ENCODE peak calls at places on chromosomes 4 and X, in ten cellular contexts. One of them, this sample, is unnamed.

GRCh38 chrX:154739952-154740351 is 10.9 kb downstream of the GAB3 start:
- DNase-seq in colonic mucosa: no peak
- DNase-seq in Karpas-422: no peak
- DNase-seq in HepG2: no peak
- DNase-seq in foreskin keratinocyte: no peak
- DNase-seq in astrocyte: no peak
- DNase-seq in HCT116: no peak
- DNase-seq in CD8-positive, alpha-beta T cell: no peak
- DNase-seq in CD8-positive, alpha-beta memory T cell: no peak
- DNase-seq in cardiac muscle cell: no peak
- DNase-seq in this sample: no peak

GRCh38 chr4:113385500-113385899 is 336.0 kb downstream of the ANK2 start:
- DNase-seq in colonic mucosa: no peak
- DNase-seq in Karpas-422: no peak
- DNase-seq in HepG2: no peak
- DNase-seq in foreskin keratinocyte: no peak
- DNase-seq in astrocyte: no peak
- DNase-seq in HCT116: no peak
- DNase-seq in CD8-positive, alpha-beta T cell: no peak
- DNase-seq in CD8-positive, alpha-beta memory T cell: no peak
- DNase-seq in cardiac muscle cell: no peak
- DNase-seq in this sample: no peak

GRCh38 chrX:11733614-11734013 is 24.4 kb upstream of the MSL3 start:
- DNase-seq in colonic mucosa: no peak
- DNase-seq in Karpas-422: no peak
- DNase-seq in HepG2: no peak
- DNase-seq in foreskin keratinocyte: no peak
- DNase-seq in astrocyte: no peak
- DNase-seq in HCT116: no peak
- DNase-seq in CD8-positive, alpha-beta T cell: no peak
- DNase-seq in CD8-positive, alpha-beta memory T cell: no peak
- DNase-seq in cardiac muscle cell: no peak
- DNase-seq in this sample: no peak

GRCh38 chrX:9788908-9789307 is 2.7 kb downstream of the SHROOM2 start:
- DNase-seq in colonic mucosa: no peak
- DNase-seq in Karpas-422: no peak
- DNase-seq in HepG2: peak
- DNase-seq in foreskin keratinocyte: no peak
- DNase-seq in astrocyte: no peak
- DNase-seq in HCT116: no peak
- DNase-seq in CD8-positive, alpha-beta T cell: no peak
- DNase-seq in CD8-positive, alpha-beta memory T cell: no peak
- DNase-seq in cardiac muscle cell: peak
- DNase-seq in this sample: no peak

GRCh38 chr4:88018471-88018870 is 11.0 kb downstream of the PKD2 start:
- DNase-seq in colonic mucosa: no peak
- DNase-seq in Karpas-422: no peak
- DNase-seq in HepG2: no peak
- DNase-seq in foreskin keratinocyte: no peak
- DNase-seq in astrocyte: peak
- DNase-seq in HCT116: no peak
- DNase-seq in CD8-positive, alpha-beta T cell: no peak
- DNase-seq in CD8-positive, alpha-beta memory T cell: no peak
- DNase-seq in cardiac muscle cell: peak
- DNase-seq in this sample: no peak

GRCh38 chr4:13821522-13821921 is 194.0 kb upstream of the BOD1L1 start:
- DNase-seq in colonic mucosa: no peak
- DNase-seq in Karpas-422: no peak
- DNase-seq in HepG2: no peak
- DNase-seq in foreskin keratinocyte: no peak
- DNase-seq in astrocyte: no peak
- DNase-seq in HCT116: no peak
- DNase-seq in CD8-positive, alpha-beta T cell: no peak
- DNase-seq in CD8-positive, alpha-beta memory T cell: no peak
- DNase-seq in cardiac muscle cell: peak
- DNase-seq in this sample: no peak

GRCh38 chr4:181541396-181541795 is 701.8 kb upstream of the TENM3 start:
- DNase-seq in colonic mucosa: no peak
- DNase-seq in Karpas-422: no peak
- DNase-seq in HepG2: no peak
- DNase-seq in foreskin keratinocyte: peak
- DNase-seq in astrocyte: peak
- DNase-seq in HCT116: no peak
- DNase-seq in CD8-positive, alpha-beta T cell: no peak
- DNase-seq in CD8-positive, alpha-beta memory T cell: no peak
- DNase-seq in cardiac muscle cell: peak
- DNase-seq in this sample: no peak

GRCh38 chrX:357693-358471 is 28.8 kb downstream of the PPP2R3B start:
- DNase-seq in colonic mucosa: no peak
- DNase-seq in Karpas-422: no peak
- DNase-seq in HepG2: no peak
- DNase-seq in foreskin keratinocyte: no peak
- DNase-seq in astrocyte: peak
- DNase-seq in HCT116: no peak
- DNase-seq in CD8-positive, alpha-beta T cell: peak
- DNase-seq in CD8-positive, alpha-beta memory T cell: peak
- DNase-seq in cardiac muscle cell: peak
- DNase-seq in this sample: no peak

GRCh38 chr4:122052714-122053113 is 99.4 kb upstream of the BLTP1 start:
- DNase-seq in colonic mucosa: no peak
- DNase-seq in Karpas-422: no peak
- DNase-seq in HepG2: no peak
- DNase-seq in foreskin keratinocyte: no peak
- DNase-seq in astrocyte: peak
- DNase-seq in HCT116: no peak
- DNase-seq in CD8-positive, alpha-beta T cell: no peak
- DNase-seq in CD8-positive, alpha-beta memory T cell: no peak
- DNase-seq in cardiac muscle cell: no peak
- DNase-seq in this sample: no peak
- H3K27ac ChIP-seq in colonic mucosa: no peak
- H3K27ac ChIP-seq in Karpas-422: no peak
- H3K27ac ChIP-seq in HepG2: no peak
- H3K27ac ChIP-seq in foreskin keratinocyte: no peak
- H3K27ac ChIP-seq in astrocyte: no peak
- H3K27ac ChIP-seq in HCT116: no peak
- H3K27ac ChIP-seq in CD8-positive, alpha-beta T cell: no peak
- H3K27ac ChIP-seq in CD8-positive, alpha-beta memory T cell: no peak
- H3K27ac ChIP-seq in cardiac muscle cell: peak
- H3K27ac ChIP-seq in this sample: no peak

GRCh38 chrX:17464196-17464595 is 89.2 kb downstream of the NHS start:
- DNase-seq in colonic mucosa: no peak
- DNase-seq in Karpas-422: no peak
- DNase-seq in HepG2: no peak
- DNase-seq in foreskin keratinocyte: peak
- DNase-seq in astrocyte: peak
- DNase-seq in HCT116: no peak
- DNase-seq in CD8-positive, alpha-beta T cell: no peak
- DNase-seq in CD8-positive, alpha-beta memory T cell: no peak
- DNase-seq in cardiac muscle cell: peak
- DNase-seq in this sample: peak
- H3K27ac ChIP-seq in colonic mucosa: no peak
- H3K27ac ChIP-seq in Karpas-422: no peak
- H3K27ac ChIP-seq in HepG2: no peak
- H3K27ac ChIP-seq in foreskin keratinocyte: no peak
- H3K27ac ChIP-seq in astrocyte: no peak
- H3K27ac ChIP-seq in HCT116: no peak
- H3K27ac ChIP-seq in CD8-positive, alpha-beta T cell: no peak
- H3K27ac ChIP-seq in CD8-positive, alpha-beta memory T cell: no peak
- H3K27ac ChIP-seq in cardiac muscle cell: no peak
- H3K27ac ChIP-seq in this sample: peak

GRCh38 chr4:72446353-72447055 is 122.5 kb downstream of the ADAMTS3 start:
- DNase-seq in colonic mucosa: no peak
- DNase-seq in Karpas-422: no peak
- DNase-seq in HepG2: no peak
- DNase-seq in foreskin keratinocyte: no peak
- DNase-seq in astrocyte: peak
- DNase-seq in HCT116: no peak
- DNase-seq in CD8-positive, alpha-beta T cell: no peak
- DNase-seq in CD8-positive, alpha-beta memory T cell: no peak
- DNase-seq in cardiac muscle cell: peak
- DNase-seq in this sample: no peak
- H3K27ac ChIP-seq in colonic mucosa: no peak
- H3K27ac ChIP-seq in Karpas-422: no peak
- H3K27ac ChIP-seq in HepG2: no peak
- H3K27ac ChIP-seq in foreskin keratinocyte: no peak
- H3K27ac ChIP-seq in astrocyte: no peak
- H3K27ac ChIP-seq in HCT116: no peak
- H3K27ac ChIP-seq in CD8-positive, alpha-beta T cell: no peak
- H3K27ac ChIP-seq in CD8-positive, alpha-beta memory T cell: no peak
- H3K27ac ChIP-seq in cardiac muscle cell: no peak
- H3K27ac ChIP-seq in this sample: no peak

DNA sequence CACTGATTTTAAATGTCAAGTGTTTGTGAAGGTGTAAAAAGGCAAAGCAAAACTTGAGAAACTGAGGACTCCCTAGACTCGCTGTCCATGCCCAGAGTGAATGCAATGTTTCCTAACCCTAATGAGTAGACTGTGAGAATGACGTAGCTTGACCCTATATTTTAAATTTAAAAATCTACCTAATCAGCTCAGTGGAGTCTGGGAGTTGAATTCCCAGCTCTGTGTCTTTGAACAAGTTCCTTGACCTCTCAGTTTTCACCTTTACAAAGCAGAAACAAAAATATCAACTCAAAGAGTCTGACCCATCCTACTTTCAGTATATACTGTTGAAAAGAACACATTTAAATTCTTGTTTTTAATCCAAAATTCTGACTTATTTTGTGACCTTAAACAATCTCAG is 2.3 kb downstream of the FGA start:
- DNase-seq in colonic mucosa: no peak
- DNase-seq in Karpas-422: no peak
- DNase-seq in HepG2: no peak
- DNase-seq in foreskin keratinocyte: no peak
- DNase-seq in astrocyte: no peak
- DNase-seq in HCT116: no peak
- DNase-seq in CD8-positive, alpha-beta T cell: no peak
- DNase-seq in CD8-positive, alpha-beta memory T cell: no peak
- DNase-seq in cardiac muscle cell: no peak
- DNase-seq in this sample: no peak
- H3K27ac ChIP-seq in colonic mucosa: no peak
- H3K27ac ChIP-seq in Karpas-422: no peak
- H3K27ac ChIP-seq in HepG2: peak
- H3K27ac ChIP-seq in foreskin keratinocyte: no peak
- H3K27ac ChIP-seq in astrocyte: no peak
- H3K27ac ChIP-seq in HCT116: no peak
- H3K27ac ChIP-seq in CD8-positive, alpha-beta T cell: no peak
- H3K27ac ChIP-seq in CD8-positive, alpha-beta memory T cell: no peak
- H3K27ac ChIP-seq in cardiac muscle cell: no peak
- H3K27ac ChIP-seq in this sample: no peak